ENCODE peak calls at places on chromosomes 13 and 19, in five cellular contexts. U is fibroblast of mammary gland, J is EL, Y is mammary epithelial cell, V is skeletal muscle cell. Q is an unnamed sample.

GRCh38 chr19:7542556-7543348 is 7.2 kb downstream of the PNPLA6 start:
- DNase-seq in V (no peak), Y (no peak), J (no peak), U (no peak), Q (no peak)

GRCh38 chr19:33280351-33280921 is 21.9 kb downstream of the CEBPA start:
- DNase-seq in J (no peak), V (no peak), Y (no peak), U (no peak), Q (no peak)

GRCh38 chr13:21579754-21580316 is 24.1 kb downstream of the MICU2 start:
- DNase-seq in V (no peak), Y (no peak), U (no peak), J (no peak), Q (peak; percentile 44)

GRCh38 chr19:4391701-4392543 is 8.4 kb downstream of the SH3GL1 start:
- DNase-seq in V (peak; percentile 75), J (peak; percentile 93), Y (peak; percentile 48), U (peak; percentile 85), Q (no peak)

GRCh38 chr19:7862413-7862951 is 11.7 kb downstream of the PRR36 start:
- DNase-seq in U (peak; percentile 27), V (no peak), J (no peak), Y (no peak), Q (no peak)

GRCh38 chr19:8080832-8081231 is 28.3 kb downstream of the CCL25 start:
- DNase-seq in Y (no peak), V (no peak), U (no peak), J (no peak), Q (no peak)

GRCh38 chr13:102609696-102610095 is 12.9 kb downstream of the TPP2 start:
- DNase-seq in J (no peak), Y (no peak), U (no peak), V (no peak), Q (no peak)

GRCh38 chr13:73039201-73040108 is 19.4 kb upstream of the KLF5 start:
- DNase-seq in Y (no peak), V (no peak), J (no peak), U (no peak), Q (no peak)

GRCh38 chr13:109655206-109655600 is 131.2 kb downstream of the IRS2 start:
- DNase-seq in J (no peak), U (peak; percentile 87), Y (no peak), V (peak; percentile 62), Q (no peak)